ENCODE peak calls at places on chromosome 7, in ten cellular contexts. Y, F, T, B, M, N, L, D, O and R are unnamed samples.

GRCh38 chr7:132131196-132131595 is 445.1 kb downstream of the PLXNA4 start:
- DNase-seq in D (no peak), N (no peak), B (no peak), F (no peak), O (no peak), L (no peak), M (no peak), Y (no peak), T (no peak), R (no peak)

GRCh38 chr7:101804642-101805401 is 12.6 kb upstream of the CUX1 start:
- DNase-seq in O (no peak), Y (peak), D (peak), L (peak), B (no peak), M (peak), F (no peak), T (no peak), N (no peak), R (no peak)

GRCh38 chr7:98823226-98823625 is 46.6 kb downstream of the TMEM130 start:
- DNase-seq in O (no peak), Y (no peak), M (no peak), N (no peak), F (no peak), D (no peak), L (no peak), T (no peak), B (no peak), R (no peak)

GRCh38 chr7:155007947-155008346 is 5.0 kb upstream of the PAXIP1 start:
- DNase-seq in D (peak), Y (peak), T (peak), L (no peak), B (no peak), N (no peak), M (peak), O (no peak), F (no peak), R (peak)

GRCh38 chr7:5635461-5636445 is 145.7 kb downstream of the RNF216 start:
- DNase-seq in T (no peak), M (no peak), B (no peak), N (no peak), D (no peak), F (no peak), L (no peak), O (no peak), Y (no peak), R (no peak)

GRCh38 chr7:156153590-156153989 is 341.3 kb upstream of the SHH start:
- DNase-seq in Y (no peak), M (no peak), N (no peak), O (no peak), F (no peak), D (no peak), T (no peak), L (no peak), B (no peak), R (no peak)

GRCh38 chr7:2757904-2758672 is 70.1 kb downstream of the AMZ1 start:
- DNase-seq in M (no peak), F (peak), D (no peak), T (peak), O (peak), L (no peak), Y (no peak), N (no peak), B (no peak), R (no peak)

GRCh38 chr7:22663319-22663718 is 63.7 kb upstream of the IL6 start:
- DNase-seq in B (no peak), O (no peak), F (no peak), Y (no peak), L (no peak), D (no peak), M (no peak), T (no peak), N (no peak), R (no peak)

GRCh38 chr7:28984631-28985030 is 26.5 kb upstream of the TRIL start:
- DNase-seq in B (no peak), M (peak), L (no peak), F (peak), N (no peak), O (peak), T (peak), D (no peak), Y (no peak), R (no peak)

GRCh38 chr7:134931487-134931886 is 54.8 kb upstream of the AGBL3 start:
- DNase-seq in T (no peak), L (no peak), M (no peak), F (no peak), Y (no peak), N (no peak), B (no peak), D (no peak), O (no peak), R (no peak)

GRCh38 chr7:90613088-90613498 is 17.0 kb downstream of the CDK14 start:
- DNase-seq in B (no peak), M (no peak), L (no peak), T (no peak), Y (no peak), O (no peak), N (no peak), F (no peak), D (no peak), R (no peak)

GRCh38 chr7:79673969-79674368 is 220.5 kb upstream of the MAGI2 start:
- DNase-seq in Y (no peak), D (no peak), M (no peak), N (no peak), L (no peak), B (no peak), O (no peak), F (no peak), T (no peak), R (no peak)

GRCh38 chr7:103637080-103637479 is 191.1 kb upstream of the SLC26A5 start:
- DNase-seq in Y (no peak), O (no peak), B (no peak), T (no peak), F (no peak), N (no peak), M (no peak), L (no peak), D (no peak), R (no peak)

GRCh38 chr7:66321283-66321682 is 116.1 kb downstream of the TPST1 start:
- DNase-seq in L (no peak), Y (no peak), B (no peak), O (no peak), N (no peak), D (no peak), M (no peak), T (peak), F (no peak), R (no peak)

GRCh38 chr7:124603066-124603465 is 162.5 kb downstream of the GPR37 start:
- DNase-seq in L (no peak), Y (no peak), N (no peak), M (no peak), T (no peak), F (no peak), B (no peak), O (no peak), D (no peak), R (no peak)

GRCh38 chr7:135645296-135645904 is 16.9 kb upstream of the STMP1 start:
- DNase-seq in N (no peak), Y (peak), B (no peak), O (no peak), F (peak), L (no peak), D (peak), T (peak), M (peak), R (no peak)

GRCh38 chr7:28988818-28989595 is 30.9 kb upstream of the TRIL start:
- DNase-seq in B (peak), D (no peak), F (peak), N (no peak), T (no peak), L (no peak), O (peak), Y (no peak), M (no peak), R (no peak)

GRCh38 chr7:148290451-148291005 is 300.0 kb upstream of the C7orf33 start:
- DNase-seq in F (no peak), T (no peak), O (no peak), M (no peak), N (no peak), L (no peak), B (no peak), D (no peak), Y (no peak), R (no peak)

GRCh38 chr7:93516834-93517233 is 57.7 kb downstream of the CALCR start:
- DNase-seq in F (no peak), O (no peak), T (no peak), N (no peak), L (no peak), M (no peak), Y (no peak), D (no peak), B (no peak), R (no peak)

GRCh38 chr7:101903505-101903849 is 86.1 kb downstream of the CUX1 start:
- DNase-seq in B (no peak), D (no peak), F (no peak), Y (no peak), T (no peak), M (no peak), O (no peak), L (no peak), N (no peak), R (no peak)

GRCh38 chr7:81774496-81774895 is 4.6 kb upstream of the HGF start:
- DNase-seq in O (no peak), T (no peak), N (no peak), B (no peak), L (no peak), D (no peak), M (no peak), Y (no peak), F (no peak), R (no peak)

GRCh38 chr7:81770823-81771222 is 976 bp upstream of the HGF start:
- DNase-seq in M (no peak), N (no peak), D (no peak), B (no peak), O (no peak), Y (no peak), T (no peak), L (no peak), F (no peak), R (no peak)

GRCh38 chr7:81768951-81769778 is 682 bp downstream of the HGF start:
- DNase-seq in D (no peak), Y (no peak), N (no peak), O (no peak), F (no peak), B (no peak), M (no peak), L (no peak), T (no peak), R (no peak)

GRCh38 chr7:81767883-81768282 is 2.0 kb downstream of the HGF start:
- DNase-seq in D (no peak), N (no peak), L (no peak), B (no peak), Y (no peak), T (no peak), F (no peak), M (no peak), O (no peak), R (no peak)

DNA sequence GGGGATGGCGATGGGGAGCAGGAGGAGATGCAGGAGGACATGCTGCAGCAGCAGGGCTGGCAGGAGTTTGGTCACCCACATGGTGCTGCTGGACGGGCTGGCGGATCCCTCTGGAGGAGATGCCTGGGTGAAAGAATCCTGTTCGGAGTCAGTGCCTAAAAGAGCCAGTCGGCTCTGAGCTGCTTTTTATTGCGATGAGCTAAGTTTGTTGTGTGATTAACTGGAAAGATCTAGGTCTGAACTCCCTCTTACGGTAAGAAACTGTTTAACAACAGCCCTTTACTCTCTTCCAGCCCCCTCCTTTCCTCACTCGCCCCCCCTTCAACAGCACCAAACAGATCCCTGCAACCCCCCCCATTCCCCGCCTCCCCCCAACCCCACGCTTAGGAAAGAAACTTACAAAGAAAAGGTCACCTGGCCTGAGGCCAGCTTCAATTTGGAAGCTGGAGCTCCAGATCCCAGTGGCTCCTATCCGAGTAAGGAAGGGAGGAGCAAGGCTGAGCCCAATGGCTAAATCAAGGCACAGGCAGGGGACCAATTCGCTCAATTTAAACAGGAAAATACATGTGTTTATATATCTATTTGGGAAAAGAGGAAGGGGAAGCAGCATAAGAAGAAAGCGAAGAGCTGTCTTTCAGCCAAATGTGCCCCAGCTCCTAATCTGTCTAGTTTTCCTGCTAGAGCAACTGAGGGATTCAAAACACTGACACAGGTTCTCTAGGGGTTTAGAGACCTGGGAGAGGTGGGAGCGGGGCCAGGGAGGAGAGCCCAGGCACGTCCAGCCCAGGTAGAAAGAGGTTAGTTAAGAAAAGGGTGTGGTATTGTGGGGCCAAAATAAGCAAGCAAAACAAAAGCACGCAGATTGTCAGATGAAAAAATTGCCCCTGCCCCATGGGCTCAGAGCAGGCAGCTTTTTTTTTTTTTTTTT is at the start of gene HGF:
- DNase-seq in O (no peak), F (peak), M (peak), L (no peak), N (peak), Y (no peak), D (no peak), B (peak), T (peak), R (no peak)
- TF ChIP-seq CTCF in O (peak), F (peak), M (no peak), L (no peak), N (no peak), Y (no peak), D (no peak), B (no peak), T (peak), R (no peak)

GRCh38 chr7:75971961-75972763 is 22.2 kb downstream of the TMEM120A start:
- DNase-seq in O (no peak), F (no peak), L (no peak), T (peak), B (no peak), N (no peak), Y (no peak), M (peak), D (no peak), R (no peak)
- TF ChIP-seq CTCF in O (no peak), F (no peak), L (peak), T (peak), B (no peak), N (no peak), Y (no peak), M (peak), D (no peak), R (peak)

GRCh38 chr7:116290740-116291139 is 80.4 kb downstream of the TES start:
- DNase-seq in M (peak), T (no peak), D (no peak), L (no peak), O (no peak), F (no peak), Y (no peak), N (no peak), B (no peak), R (no peak)

GRCh38 chr7:116293139-116293538 is 82.8 kb downstream of the TES start:
- DNase-seq in B (no peak), O (no peak), D (no peak), Y (no peak), L (no peak), N (no peak), F (no peak), T (no peak), M (no peak), R (no peak)

GRCh38 chr7:116293633-116294032 is 83.3 kb downstream of the TES start:
- DNase-seq in D (no peak), T (no peak), L (no peak), Y (no peak), M (no peak), B (no peak), N (no peak), F (no peak), O (no peak), R (no peak)

GRCh38 chr7:116291937-116292336 is 81.6 kb downstream of the TES start:
- DNase-seq in N (no peak), B (no peak), Y (no peak), M (no peak), D (no peak), O (no peak), T (no peak), F (no peak), L (no peak), R (no peak)

DNA sequence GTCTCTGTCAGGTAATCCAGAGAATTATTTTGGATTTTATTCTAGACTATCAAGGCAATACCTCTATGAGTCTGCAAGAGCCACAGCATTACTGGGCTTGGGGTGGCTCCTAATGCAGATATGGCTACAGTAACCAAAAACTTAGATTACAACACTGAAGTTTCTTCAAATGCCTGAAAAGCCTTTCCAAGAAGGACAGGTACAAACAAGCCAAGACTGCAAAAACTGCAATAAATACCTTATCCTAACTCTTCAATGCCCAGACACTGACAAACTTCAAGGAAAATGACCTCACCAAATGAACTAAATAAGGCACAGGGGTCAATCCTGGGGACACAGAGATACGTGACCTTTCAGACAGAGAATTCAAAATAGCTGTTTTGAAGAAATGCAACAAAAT is 82.0 kb downstream of the TES start:
- DNase-seq in L (no peak), D (no peak), M (no peak), T (no peak), B (no peak), O (no peak), F (no peak), Y (no peak), N (no peak), R (no peak)
- TF ChIP-seq CTCF in L (no peak), D (no peak), M (no peak), T (no peak), B (no peak), O (no peak), F (no peak), Y (no peak), N (no peak), R (no peak)

DNA sequence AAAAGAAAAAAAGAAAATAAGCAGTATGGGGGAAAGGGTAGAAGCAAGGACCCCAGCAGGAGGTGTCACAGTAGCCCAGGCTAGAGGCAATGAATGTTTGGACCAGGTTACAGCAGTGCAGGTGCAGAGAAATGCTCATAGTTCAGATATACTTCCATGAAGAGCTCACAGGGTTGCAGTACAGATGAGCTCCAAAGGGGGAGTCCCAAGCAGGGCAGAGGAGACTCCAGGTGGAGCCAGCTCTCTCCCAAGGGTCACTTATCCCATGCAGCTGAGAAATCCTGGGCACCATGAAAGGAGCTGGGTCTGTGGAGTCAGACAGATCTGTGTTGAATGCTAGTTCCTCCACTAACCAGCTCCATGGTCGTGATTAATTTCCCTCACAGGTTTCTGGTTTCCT is 174.9 kb downstream of the C7orf25 start:
- DNase-seq in D (no peak), M (peak), B (no peak), T (no peak), N (no peak), Y (no peak), F (no peak), O (no peak), L (no peak), R (no peak)
- TF ChIP-seq CTCF in D (no peak), M (peak), B (no peak), T (no peak), N (no peak), Y (no peak), F (no peak), O (peak), L (peak), R (peak)

GRCh38 chr7:44244282-44244681 is 43.5 kb downstream of the YKT6 start:
- DNase-seq in T (peak), D (peak), N (no peak), F (no peak), B (no peak), O (no peak), M (peak), Y (peak), L (no peak), R (peak)
- TF ChIP-seq CTCF in T (peak), D (peak), N (peak), F (peak), B (no peak), O (peak), M (peak), Y (peak), L (peak), R (peak)

GRCh38 chr7:43926193-43927043 is at the start of gene UBE2D4:
- DNase-seq in L (peak), N (peak), Y (peak), T (peak), O (no peak), M (peak), D (peak), F (peak), B (peak), R (peak)
- TF ChIP-seq CTCF in L (peak), N (peak), Y (no peak), T (no peak), O (no peak), M (no peak), D (no peak), F (peak), B (no peak), R (no peak)

DNA sequence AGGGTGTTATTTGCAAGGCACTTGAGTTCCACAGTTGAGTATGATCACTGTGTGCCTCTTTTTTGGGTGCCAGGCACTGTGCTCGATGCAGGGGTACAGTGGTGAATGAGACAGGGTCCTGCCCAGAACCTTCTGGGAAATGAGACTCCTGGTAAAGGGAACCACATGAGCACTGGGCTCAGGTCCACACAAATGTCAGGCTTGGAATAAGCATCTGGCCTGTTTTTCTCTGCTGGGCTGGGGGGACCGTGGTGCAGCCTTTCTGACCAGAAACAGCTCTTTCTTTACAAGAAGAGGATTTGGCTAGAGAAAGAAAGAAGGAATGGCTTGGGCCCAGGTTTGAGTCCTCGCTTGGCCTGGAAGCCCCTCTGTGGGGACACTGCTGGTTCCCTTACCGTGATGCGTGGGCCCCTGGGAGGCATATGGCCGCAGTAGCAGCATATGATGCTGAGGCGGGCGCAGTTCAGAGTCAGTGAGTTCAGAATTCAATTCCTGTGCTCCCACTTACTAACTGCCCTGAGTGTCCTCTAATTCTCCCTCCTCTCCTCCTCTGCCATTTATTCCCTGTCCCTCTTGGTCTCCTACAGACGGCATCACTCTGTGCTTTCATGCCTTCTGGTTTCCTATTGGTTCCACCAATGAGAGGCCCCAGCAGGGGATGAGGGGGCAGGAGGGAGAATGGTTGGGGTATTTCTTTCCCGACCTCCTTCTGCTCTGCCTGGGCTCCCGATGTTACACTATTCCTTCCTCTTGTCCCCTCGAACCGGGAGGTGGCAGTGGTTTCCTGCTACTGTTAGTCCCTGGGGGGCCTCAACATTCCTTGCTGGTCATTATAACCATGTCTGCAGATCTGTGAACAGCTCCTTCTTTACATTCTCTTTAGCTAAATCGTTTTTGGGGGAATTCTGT is 9.6 kb upstream of the KCP start:
- DNase-seq in T (no peak), B (peak), L (no peak), F (no peak), O (no peak), N (no peak), Y (no peak), M (peak), D (no peak), R (no peak)
- TF ChIP-seq CTCF in T (peak), B (no peak), L (no peak), F (no peak), O (no peak), N (no peak), Y (no peak), M (peak), D (no peak), R (no peak)